ENCODE peak calls at places on chromosomes 6 and 20, in seven cellular contexts. E, U, J, R, K, B and N are unnamed samples.
A peak's percentile ranks its signal among the peaks of the same experiment; 100 is the strongest.

GRCh38 chr6:50240986-50241385 is 191.3 kb upstream of the DEFB112 start:
- DNase-seq in E (no peak), U (no peak), J (no peak), R (no peak), K (no peak), B (no peak), N (no peak)

GRCh38 chr6:152091851-152092341 is 284.4 kb downstream of the ESR1 start:
- DNase-seq in E (no peak), U (peak; percentile 6), J (no peak), R (no peak), K (no peak), B (no peak), N (peak; percentile 67)

GRCh38 chr6:134529921-134530320 is 212.0 kb upstream of the SGK1 start:
- DNase-seq in E (no peak), U (peak; percentile 45), J (no peak), R (no peak), K (no peak), B (no peak), N (peak; percentile 22)

GRCh38 chr20:13611726-13612125 is 27.0 kb downstream of the TASP1 start:
- DNase-seq in E (no peak), U (no peak), J (no peak), R (no peak), K (no peak), B (no peak), N (no peak)

GRCh38 chr6:33906413-33906812 is 102.6 kb upstream of the MLN start:
- DNase-seq in E (no peak), U (no peak), J (no peak), R (no peak), K (no peak), B (no peak), N (no peak)

GRCh38 chr6:33700391-33701050 is 11.0 kb downstream of the UQCC2 start:
- DNase-seq in E (peak; percentile 65), U (peak; percentile 75), J (peak; percentile 81), R (peak; percentile 94), K (peak; percentile 68), B (peak; percentile 94), N (peak; percentile 55)

GRCh38 chr6:74899416-74899815 is 306.4 kb downstream of the COL12A1 start:
- DNase-seq in E (no peak), U (peak; percentile 31), J (peak; percentile 52), R (peak; percentile 63), K (no peak), B (peak; percentile 28), N (no peak)

GRCh38 chr6:166772518-166772917 is 145.5 kb upstream of the RPS6KA2 start:
- DNase-seq in E (no peak), U (no peak), J (no peak), R (peak; percentile 55), K (no peak), B (peak; percentile 45), N (no peak)

GRCh38 chr6:35948725-35949124 is 27.8 kb upstream of the SRPK1 start:
- DNase-seq in E (peak; percentile 40), U (peak; percentile 43), J (peak; percentile 46), R (peak; percentile 65), K (peak; percentile 11), B (peak; percentile 82), N (no peak)

GRCh38 chr6:161125591-161125990 is 134.0 kb downstream of the MAP3K4 start:
- DNase-seq in E (no peak), U (peak; percentile 34), J (no peak), R (no peak), K (no peak), B (no peak), N (no peak)

GRCh38 chr6:160742090-160742489 is 40.0 kb downstream of the PLG start:
- DNase-seq in E (no peak), U (no peak), J (no peak), R (peak; percentile 81), K (no peak), B (no peak), N (no peak)

GRCh38 chr20:10314198-10314597 is 95.6 kb downstream of the SNAP25 start:
- DNase-seq in E (no peak), U (peak; percentile 59), J (no peak), R (no peak), K (no peak), B (peak; percentile 21), N (peak; percentile 78)

GRCh38 chr6:26028753-26029569 is 58.3 kb upstream of the HFE start:
- DNase-seq in E (no peak), U (peak; percentile 56), J (no peak), R (no peak), K (no peak), B (peak; percentile 91), N (no peak)

GRCh38 chr20:57056651-57057050 is 209.8 kb downstream of the BMP7 start:
- DNase-seq in E (no peak), U (peak; percentile 18), J (no peak), R (no peak), K (no peak), B (no peak), N (no peak)

GRCh38 chr20:13995841-13996240 is 525 bp downstream of the MACROD2 start:
- DNase-seq in E (no peak), U (no peak), J (peak; percentile 12), R (no peak), K (no peak), B (peak; percentile 22), N (peak; percentile 42)

GRCh38 chr20:385448-385847 is 4.9 kb downstream of the TRIB3 start:
- DNase-seq in E (no peak), U (no peak), J (no peak), R (no peak), K (no peak), B (no peak), N (no peak)

GRCh38 chr20:387520-387919 is 7.0 kb downstream of the TRIB3 start:
- DNase-seq in E (no peak), U (no peak), J (no peak), R (no peak), K (no peak), B (no peak), N (no peak)

GRCh38 chr20:389220-389619 is 8.7 kb downstream of the TRIB3 start:
- DNase-seq in E (no peak), U (no peak), J (no peak), R (no peak), K (no peak), B (no peak), N (no peak)

GRCh38 chr20:391041-391711 is 10.6 kb downstream of the TRIB3 start:
- DNase-seq in E (no peak), U (no peak), J (no peak), R (no peak), K (no peak), B (no peak), N (no peak)

GRCh38 chr20:388034-388994 is 7.8 kb downstream of the TRIB3 start:
- DNase-seq in E (no peak), U (no peak), J (no peak), R (no peak), K (no peak), B (no peak), N (no peak)
- H3K9ac ChIP-seq in E (no peak overlapping the region), U (no peak overlapping the region), J (no peak overlapping the region), R (no peak overlapping the region), K (no peak overlapping the region), B (no peak overlapping the region), N (no peak overlapping the region)

GRCh38 chr6:43793875-43794242 is 23.8 kb downstream of the VEGFA start:
- DNase-seq in E (no peak), U (no peak), J (no peak), R (no peak), K (no peak), B (no peak), N (no peak)
- H3K4me1 ChIP-seq in E (peaks cover 17% of the 10 kb centered on the region), U (peaks cover 6% of the 10 kb centered on the region), J (no peaks in the 10 kb centered on the region), R (peaks cover 3% of the 10 kb centered on the region), K (no peaks in the 10 kb centered on the region), B (no peaks in the 10 kb centered on the region), N (peaks cover 37% of the 10 kb centered on the region)

GRCh38 chr6:158376650-158377081 is 64.4 kb downstream of the TULP4 start:
- DNase-seq in E (no peak), U (no peak), J (no peak), R (no peak), K (no peak), B (no peak), N (peak; percentile 26)
- H3K9ac ChIP-seq in E (no peak overlapping the region), U (no peak overlapping the region), J (no peak overlapping the region), R (no peak overlapping the region), K (no peak overlapping the region), B (no peak overlapping the region), N (no peak overlapping the region)

GRCh38 chr6:31677955-31678354 is 2.9 kb downstream of the LY6G5C start:
- DNase-seq in E (no peak), U (no peak), J (no peak), R (no peak), K (no peak), B (no peak), N (no peak)

GRCh38 chr6:31680226-31680840 is 534 bp downstream of the LY6G5C start:
- DNase-seq in E (no peak), U (no peak), J (no peak), R (no peak), K (no peak), B (no peak), N (no peak)

GRCh38 chr6:31676904-31677303 is 4.0 kb downstream of the LY6G5C start:
- DNase-seq in E (no peak), U (no peak), J (no peak), R (no peak), K (no peak), B (no peak), N (no peak)

GRCh38 chr6:31680841-31681671 is at the start of gene LY6G5C:
- DNase-seq in E (peak; percentile 73), U (peak; percentile 90), J (peak; percentile 81), R (peak; percentile 77), K (peak; percentile 50), B (peak; percentile 79), N (peak; percentile 96)

GRCh38 chr6:31676322-31676903 is 4.5 kb downstream of the LY6G5C start:
- DNase-seq in E (no peak), U (no peak), J (no peak), R (peak; percentile 64), K (no peak), B (no peak), N (no peak)
- H3K4me1 ChIP-seq in E (peaks cover 14% of the 10 kb centered on the region), U (peaks cover 6% of the 10 kb centered on the region), J (peaks cover 5% of the 10 kb centered on the region), R (peaks cover 11% of the 10 kb centered on the region), K (no peaks in the 10 kb centered on the region), B (no peaks in the 10 kb centered on the region), N (peaks cover 9% of the 10 kb centered on the region)